ENCODE peak calls at places on chromosomes 13 and 19, in eight cellular contexts. D, Q, S, T, B, H, L and P are unnamed samples. For H3K27me3, the result is how much of the 10 kb centered on the place peaks cover.

GRCh38 chr13:35818577-35819165 is 312.5 kb downstream of the DCLK1 start:
- DNase-seq in D (peak), Q (no peak), S (no peak), T (no peak), B (no peak), H (no peak), L (no peak), P (no peak)

GRCh38 chr19:58261600-58261967 is 17.2 kb upstream of the ZNF8 start:
- DNase-seq in D (no peak), Q (no peak), S (no peak), T (no peak), B (no peak), H (no peak), L (no peak), P (no peak)

GRCh38 chr13:37640499-37640898 is 41.9 kb upstream of the POSTN start:
- DNase-seq in D (peak), Q (no peak), S (no peak), T (no peak), B (peak), H (peak), L (no peak), P (no peak)

GRCh38 chr13:25886438-25887214 is 165.2 kb downstream of the SHISA2 start:
- DNase-seq in D (no peak), Q (no peak), S (no peak), T (no peak), B (no peak), H (peak), L (no peak), P (no peak)

GRCh38 chr13:48570225-48570828 is 37.4 kb upstream of the RCBTB2 start:
- DNase-seq in D (no peak), Q (no peak), S (peak), T (peak), B (no peak), H (no peak), L (no peak), P (no peak)

GRCh38 chr13:107866666-107867623 is 348.4 kb downstream of the LIG4 start:
- DNase-seq in D (peak), Q (peak), S (no peak), T (peak), B (no peak), H (no peak), L (peak), P (no peak)

GRCh38 chr19:45179063-45179847 is 671 bp downstream of the BLOC1S3 start:
- DNase-seq in D (peak), Q (peak), S (peak), T (peak), B (peak), H (no peak), L (no peak), P (no peak)

GRCh38 chr19:49110567-49110966 is 3.6 kb upstream of the LIN7B start:
- DNase-seq in D (no peak), Q (no peak), S (no peak), T (no peak), B (no peak), H (peak), L (no peak), P (no peak)

GRCh38 chr19:53467138-53467502 is 413 bp upstream of the ZNF813 start:
- DNase-seq in D (no peak), Q (peak), S (peak), T (peak), B (no peak), H (no peak), L (no peak), P (peak)

GRCh38 chr19:5692785-5693194 is 2.7 kb downstream of the RPL36 start:
- DNase-seq in D (no peak), Q (no peak), S (no peak), T (no peak), B (no peak), H (no peak), L (no peak), P (no peak)

GRCh38 chr19:31532034-31532433 is 182.8 kb upstream of the TSHZ3 start:
- DNase-seq in D (no peak), Q (no peak), S (no peak), T (no peak), B (no peak), H (no peak), L (no peak), P (no peak)

GRCh38 chr13:37680137-37680536 is 81.6 kb upstream of the POSTN start:
- DNase-seq in D (no peak), Q (no peak), S (no peak), T (no peak), B (no peak), H (no peak), L (no peak), P (no peak)

GRCh38 chr19:19873381-19873780 is 7.7 kb downstream of the ZNF253 start:
- DNase-seq in D (no peak), Q (no peak), S (no peak), T (no peak), B (no peak), H (no peak), L (no peak), P (no peak)

GRCh38 chr19:58544591-58545285 is 874 bp downstream of the TRIM28 start:
- DNase-seq in D (peak), Q (peak), S (peak), T (no peak), B (no peak), H (no peak), L (no peak), P (no peak)

GRCh38 chr13:107210216-107211010 is 642.5 kb upstream of the ARGLU1 start:
- DNase-seq in D (no peak), Q (no peak), S (no peak), T (no peak), B (no peak), H (peak), L (no peak), P (no peak)

GRCh38 chr19:16327131-16327450 is 2.5 kb downstream of the KLF2 start:
- DNase-seq in D (no peak), Q (no peak), S (no peak), T (no peak), B (no peak), H (no peak), L (no peak), P (no peak)

GRCh38 chr13:106533940-106534843 is 1.3 kb downstream of the EFNB2 start:
- DNase-seq in D (peak), Q (peak), S (peak), T (peak), B (peak), H (peak), L (peak), P (peak)

GRCh38 chr13:111202745-111203144 is 87.6 kb downstream of the ARHGEF7 start:
- DNase-seq in D (no peak), Q (no peak), S (no peak), T (no peak), B (peak), H (peak), L (no peak), P (no peak)

DNA sequence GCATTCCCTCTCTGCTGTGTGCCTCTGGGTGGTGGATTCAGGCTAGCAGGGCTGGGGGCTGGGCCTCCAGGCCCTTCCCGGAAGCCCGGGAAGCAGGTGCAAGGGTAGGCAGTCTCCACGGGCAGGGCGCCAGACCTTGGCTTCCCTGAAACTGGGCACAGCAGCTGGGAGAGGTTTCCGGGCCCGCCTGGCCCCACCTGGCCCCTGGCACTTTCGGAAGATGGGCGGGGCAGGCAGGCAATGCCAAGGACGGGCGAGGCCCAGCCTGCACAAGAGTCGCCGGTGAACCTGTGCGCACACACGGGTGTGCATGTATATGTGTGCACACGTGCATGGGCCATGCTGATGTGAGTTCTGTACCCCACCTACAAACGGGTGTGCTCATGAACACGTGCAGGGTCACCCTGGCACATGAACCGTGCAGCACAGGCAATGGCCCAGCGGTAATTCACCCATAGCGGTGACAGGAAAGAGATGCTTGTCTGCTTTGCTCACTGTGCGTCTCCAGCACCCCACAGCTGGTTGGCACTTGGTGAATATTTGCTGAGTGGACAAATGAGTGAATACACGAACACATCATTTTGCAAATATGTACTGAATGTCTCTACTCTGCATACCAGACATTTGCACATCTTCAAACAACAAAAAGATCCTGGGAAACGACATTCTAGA is 15.3 kb downstream of the GADD45B start:
- DNase-seq in D (no peak), Q (peak), S (peak), T (peak), B (no peak), H (peak), L (no peak), P (no peak)
- H3K27me3 ChIP-seq in D (half or more), Q (under half), S (under half), T (under half), B (under half), H (under half), L (under half), P (under half)

GRCh38 chr13:60577761-60578160 is 180.7 kb downstream of the TDRD3 start:
- DNase-seq in D (no peak), Q (no peak), S (no peak), T (no peak), B (no peak), H (no peak), L (no peak), P (no peak)

GRCh38 chr13:60583911-60584753 is 187.1 kb downstream of the TDRD3 start:
- DNase-seq in D (peak), Q (no peak), S (no peak), T (no peak), B (no peak), H (peak), L (no peak), P (no peak)

GRCh38 chr13:60584976-60585375 is 188.0 kb downstream of the TDRD3 start:
- DNase-seq in D (peak), Q (no peak), S (no peak), T (no peak), B (no peak), H (peak), L (peak), P (no peak)

GRCh38 chr13:60583196-60583908 is 186.3 kb downstream of the TDRD3 start:
- DNase-seq in D (peak), Q (no peak), S (no peak), T (no peak), B (no peak), H (peak), L (no peak), P (no peak)
- TF ChIP-seq CTCF in D (peak), Q (no peak), S (no peak), T (no peak), B (no peak), H (peak), L (no peak), P (no peak)

DNA sequence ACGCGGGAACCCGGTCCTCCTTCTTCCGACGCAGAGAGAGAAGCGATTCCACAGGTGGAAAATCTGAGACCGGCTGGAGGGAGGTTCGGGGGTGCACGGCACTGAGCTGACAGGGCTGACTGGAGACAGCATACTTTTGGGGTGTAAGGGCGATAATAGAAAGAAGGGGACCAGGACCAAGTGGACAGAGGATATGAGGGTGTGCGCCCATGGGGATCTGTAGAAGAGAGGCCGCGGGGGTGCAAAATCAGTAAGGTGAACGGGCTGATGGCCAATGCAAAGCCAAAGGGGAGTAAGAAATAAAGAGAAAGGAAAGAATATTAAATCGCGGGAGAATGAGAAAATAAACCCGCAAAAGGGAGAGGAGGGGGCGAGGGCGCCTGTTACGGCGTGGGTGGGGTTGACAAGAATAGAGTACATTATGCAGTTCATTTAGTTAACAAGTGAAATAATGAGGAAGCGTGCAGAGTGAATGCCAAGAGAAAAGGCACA is 336 bp upstream of the GSX1 start:
- DNase-seq in D (no peak), Q (no peak), S (no peak), T (no peak), B (no peak), H (no peak), L (no peak), P (no peak)
- H3K27me3 ChIP-seq in D (half or more), Q (under half), S (half or more), T (half or more), B (under half), H (half or more), L (half or more), P (half or more)

GRCh38 chr19:4647676-4648644 is 8.6 kb downstream of the TNFAIP8L1 start:
- DNase-seq in D (no peak), Q (no peak), S (no peak), T (no peak), B (no peak), H (peak), L (no peak), P (peak)
- TF ChIP-seq CTCF in D (peak), Q (no peak), S (peak), T (no peak), B (no peak), H (peak), L (no peak), P (peak)

DNA sequence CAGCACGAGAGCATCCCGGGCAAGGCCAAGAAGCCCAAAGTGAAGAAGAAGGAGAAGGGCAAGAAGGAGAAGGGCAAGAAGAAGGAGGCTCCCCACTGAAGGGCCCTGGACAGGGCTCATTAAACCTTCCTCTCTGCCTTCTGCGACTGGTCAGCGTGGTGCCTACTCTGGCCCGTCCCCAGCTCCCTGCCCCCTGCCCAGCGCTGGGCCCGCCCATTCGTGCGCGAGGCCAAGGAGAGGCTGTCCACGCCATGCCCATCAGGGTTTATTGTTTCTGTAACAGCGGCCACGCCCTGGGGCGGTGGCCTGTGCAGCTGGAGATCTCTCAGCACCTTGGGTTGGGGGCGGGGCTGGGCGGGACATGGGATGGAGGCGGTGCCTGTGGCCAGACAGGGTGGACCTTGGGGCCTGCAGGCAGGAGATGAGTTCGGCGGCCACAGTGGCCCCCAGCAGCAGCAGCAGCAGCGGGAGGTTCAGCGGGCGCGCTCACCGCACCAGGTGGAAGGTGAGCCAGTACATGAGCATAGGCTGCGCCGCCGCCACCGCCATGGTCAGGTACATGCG is 897 bp downstream of the C19orf33 start:
- DNase-seq in D (peak), Q (peak), S (peak), T (peak), B (peak), H (no peak), L (no peak), P (peak)
- H3K27me3 ChIP-seq in D (under half), Q (under half), S (under half), T (under half), B (under half), H (under half), L (under half), P (under half)